ENCODE peak calls at places on chromosomes 13 and 19, in eight cellular contexts. P is stimulated activated CD4-positive, alpha-beta T cell treated with anti-CD3 and anti-CD28 coated beads, TNF-alpha, amount 100 ng/mL, for 48 hours; K is IMR-90; C is gastrocnemius medialis; I is sigmoid colon; Z is NCI-H345; V is fibroblast of the aortic adventitia; E is activated CD4-positive, alpha-beta T cell treated with anti-CD3 and anti-CD28 coated beads, Interleukin-2, amount 50 U/mL, for 4 hours. U is an unnamed sample.

GRCh38 chr19:39296055-39296645 is at the start of gene IFNL1:
- DNase-seq in K (no peak), C (no peak), P (no peak), Z (no peak), I (peak; percentile 39), V (no peak), E (no peak), U (no peak)

GRCh38 chr13:51455532-51455931 is 2.7 kb upstream of the INTS6 start:
- DNase-seq in K (no peak), E (no peak), Z (no peak), P (no peak), I (no peak), C (no peak), V (no peak), U (no peak)

GRCh38 chr13:76709851-76710250 is 176.4 kb downstream of the KCTD12 start:
- DNase-seq in V (peak; percentile 40), P (no peak), I (no peak), C (no peak), Z (no peak), K (peak; percentile 36), E (no peak), U (no peak)

GRCh38 chr13:33775339-33776108 is 42.4 kb upstream of the RFC3 start:
- DNase-seq in I (no peak), K (no peak), C (no peak), Z (no peak), P (no peak), E (no peak), V (no peak), U (no peak)

GRCh38 chr13:97266328-97266727 is 44.2 kb downstream of the MBNL2 start:
- DNase-seq in K (no peak), P (no peak), E (no peak), Z (no peak), V (no peak), I (no peak), C (no peak), U (no peak)

GRCh38 chr19:11480081-11480926 is 542 bp downstream of the ELAVL3 start:
- DNase-seq in K (no peak), V (no peak), Z (no peak), E (no peak), C (no peak), I (no peak), P (no peak), U (no peak)

GRCh38 chr19:6217752-6218403 is 61.9 kb downstream of the MLLT1 start:
- DNase-seq in E (no peak), P (no peak), V (no peak), I (no peak), C (no peak), K (no peak), Z (no peak), U (no peak)

GRCh38 chr19:39463403-39463802 is 17.2 kb upstream of the TIMM50 start:
- DNase-seq in K (no peak), C (no peak), V (no peak), E (no peak), P (no peak), I (no peak), Z (no peak), U (no peak)

GRCh38 chr13:24910502-24911134 is 146.6 kb downstream of the RNF17 start:
- DNase-seq in V (peak; percentile 7), E (no peak), Z (no peak), K (peak; percentile 6), C (no peak), I (no peak), P (no peak), U (no peak)

GRCh38 chr13:109785892-109786450 is 412 bp downstream of the IRS2 start:
- DNase-seq in I (no peak), P (no peak), V (no peak), Z (no peak), K (no peak), C (no peak), E (no peak), U (peak; percentile 65)

GRCh38 chr19:39765091-39766076 is 13.3 kb upstream of the LEUTX start:
- DNase-seq in I (no peak), P (peak; percentile 18), K (peak; percentile 41), E (peak; percentile 19), V (peak; percentile 61), C (peak; percentile 18), Z (peak; percentile 68), U (peak; percentile 24)

GRCh38 chr19:54364775-54365257 is at the start of gene LAIR1:
- DNase-seq in P (no peak), E (peak; percentile 37), V (no peak), K (no peak), I (no peak), C (peak; percentile 31), Z (no peak), U (no peak)

GRCh38 chr19:3243851-3244700 is 19.6 kb downstream of the CELF5 start:
- DNase-seq in P (no peak), E (peak; percentile 32), C (no peak), Z (no peak), V (peak; percentile 59), I (no peak), K (peak; percentile 56), U (peak; percentile 53)

GRCh38 chr13:35720690-35721554 is 244.4 kb upstream of the MAB21L1 start:
- DNase-seq in Z (peak; percentile 36), K (peak; percentile 46), I (peak; percentile 74), P (peak; percentile 10), V (peak; percentile 57), C (peak; percentile 22), E (no peak), U (peak; percentile 83)

GRCh38 chr13:114099918-114100445 is 32.4 kb downstream of the RASA3 start:
- DNase-seq in P (no peak), V (peak; percentile 16), E (no peak), Z (peak; percentile 19), K (peak; percentile 44), I (peak; percentile 67), C (peak; percentile 35), U (peak; percentile 54)

GRCh38 chr13:108003626-108004025 is 211.7 kb downstream of the LIG4 start:
- DNase-seq in C (no peak), E (no peak), Z (peak; percentile 69), I (no peak), P (no peak), K (no peak), V (no peak), U (no peak)

GRCh38 chr19:43555185-43555770 is 20.0 kb downstream of the XRCC1 start:
- DNase-seq in C (peak; percentile 30), Z (peak; percentile 28), E (peak; percentile 85), P (peak; percentile 59), I (peak; percentile 75), V (peak; percentile 71), K (peak; percentile 66), U (peak; percentile 82)

GRCh38 chr13:70347947-70348620 is 239.8 kb upstream of the KLHL1 start:
- DNase-seq in P (no peak), I (no peak), K (no peak), Z (no peak), E (no peak), V (no peak), C (no peak), U (no peak)

GRCh38 chr13:32136716-32137115 is 105.1 kb downstream of the FRY start:
- DNase-seq in V (no peak), I (no peak), C (no peak), Z (peak; percentile 12), P (no peak), K (no peak), E (no peak), U (no peak)

GRCh38 chr13:89577301-89577700 is 1770.2 kb upstream of the MIR17HG start:
- DNase-seq in Z (no peak), C (no peak), E (no peak), P (no peak), I (no peak), V (no peak), K (no peak), U (no peak)

GRCh38 chr19:39415111-39416046 is 2.9 kb downstream of the PLEKHG2 start:
- DNase-seq in Z (no peak), C (no peak), P (no peak), E (no peak), K (no peak), I (peak; percentile 74), V (no peak), U (no peak)

GRCh38 chr19:27676877-27677276 is 1536.1 kb downstream of the UQCRFS1 start:
- DNase-seq in Z (no peak), K (no peak), I (no peak), V (no peak), C (no peak), P (no peak), E (no peak), U (no peak)

GRCh38 chr13:46527237-46527636 is 25.7 kb upstream of the LRCH1 start:
- DNase-seq in K (no peak), C (no peak), Z (no peak), V (no peak), P (no peak), I (no peak), E (no peak), U (no peak)

GRCh38 chr13:98480915-98481510 is 95.9 kb downstream of the STK24 start:
- DNase-seq in K (peak; percentile 69), P (no peak), Z (no peak), C (no peak), V (no peak), E (no peak), I (peak; percentile 82), U (no peak)

GRCh38 chr19:30263719-30264440 is 108.3 kb upstream of the ZNF536 start:
- DNase-seq in Z (no peak), P (no peak), V (no peak), K (no peak), E (no peak), C (no peak), I (no peak), U (no peak)

GRCh38 chr13:66353664-66354063 is 876.5 kb downstream of the PCDH9 start:
- DNase-seq in C (no peak), E (no peak), K (no peak), I (no peak), V (peak; percentile 13), P (no peak), Z (peak; percentile 40), U (no peak)

GRCh38 chr13:85709072-85709471 is 90.1 kb downstream of the SLITRK6 start:
- DNase-seq in K (peak; percentile 41), C (no peak), I (no peak), E (no peak), V (no peak), P (no peak), Z (no peak), U (no peak)

GRCh38 chr13:110017379-110017778 is 231.0 kb upstream of the IRS2 start:
- DNase-seq in K (peak; percentile 95), I (no peak), P (no peak), V (peak; percentile 89), E (no peak), C (no peak), Z (no peak), U (peak; percentile 80)

GRCh38 chr19:12949363-12950284 is 4.0 kb downstream of the RAD23A start:
- DNase-seq in C (peak; percentile 60), I (no peak), E (no peak), P (no peak), K (no peak), V (no peak), Z (no peak), U (no peak)

GRCh38 chr19:43318796-43319314 is 34.6 kb upstream of the CD177 start:
- DNase-seq in I (no peak), E (no peak), P (no peak), Z (no peak), C (no peak), K (no peak), V (no peak), U (no peak)

GRCh38 chr13:39881887-39882286 is 226.4 kb downstream of the COG6 start:
- DNase-seq in C (no peak), I (no peak), Z (no peak), P (no peak), V (peak; percentile 50), K (peak; percentile 47), E (no peak), U (no peak)

GRCh38 chr13:38418286-38418685 is 68.6 kb downstream of the UFM1 start:
- DNase-seq in C (no peak), V (no peak), I (no peak), Z (no peak), P (no peak), E (no peak), K (no peak), U (no peak)

GRCh38 chr13:112799394-112799793 is 109.6 kb downstream of the ATP11A start:
- DNase-seq in P (no peak), E (no peak), V (no peak), I (no peak), C (no peak), K (no peak), Z (no peak), U (no peak)

GRCh38 chr13:25885418-25885817 is 166.4 kb downstream of the SHISA2 start:
- DNase-seq in K (no peak), V (no peak), C (no peak), I (no peak), P (no peak), E (no peak), Z (no peak), U (no peak)